ENCODE peak calls at places on chromosomes 4 and X, in six cellular contexts. D is H1, X is SK-N-SH, N is HepG2, P is K562, Y is HCT116. S is an unnamed sample.

GRCh38 chr4:20625460-20625859 is 74.8 kb upstream of the PACRGL start:
- DNase-seq in P (no peak), Y (no peak), N (no peak), X (no peak), D (no peak), S (no peak)

GRCh38 chrX:16978193-16978984 is 31.9 kb downstream of the REPS2 start:
- DNase-seq in X (no peak), N (no peak), P (no peak), D (no peak), Y (no peak), S (no peak)

GRCh38 chrX:74259879-74260491 is 44.0 kb upstream of the ZCCHC13 start:
- DNase-seq in X (no peak), N (no peak), Y (no peak), P (no peak), D (peak), S (no peak)

GRCh38 chrX:118240359-118240758 is 105.5 kb upstream of the WDR44 start:
- DNase-seq in P (no peak), X (no peak), D (no peak), N (no peak), Y (no peak), S (no peak)

GRCh38 chrX:136147320-136147901 is at the start of gene FHL1:
- DNase-seq in D (no peak), X (peak), N (no peak), Y (no peak), P (peak), S (no peak)

GRCh38 chr4:142824368-142824767 is 21.7 kb downstream of the INPP4B start:
- DNase-seq in X (no peak), D (no peak), N (no peak), P (no peak), Y (no peak), S (no peak)

GRCh38 chrX:14095702-14096101 is 66.0 kb upstream of the GEMIN8 start:
- DNase-seq in Y (peak), X (peak), P (peak), N (peak), D (peak), S (peak)

GRCh38 chrX:74498924-74499323 is 77.6 kb downstream of the SLC16A2 start:
- DNase-seq in X (no peak), P (no peak), D (no peak), Y (no peak), N (no peak), S (no peak)

GRCh38 chr4:54571293-54571723 is 86.4 kb upstream of the KIT start:
- DNase-seq in Y (no peak), D (no peak), X (no peak), P (peak), N (no peak), S (no peak)

GRCh38 chr4:38717604-38718003 is 53.6 kb downstream of the KLF3 start:
- DNase-seq in X (no peak), Y (no peak), D (no peak), P (no peak), N (no peak), S (no peak)

GRCh38 chrX:82813671-82814078 is 694.4 kb upstream of the POU3F4 start:
- DNase-seq in N (no peak), Y (peak), X (no peak), P (no peak), D (peak), S (no peak)

GRCh38 chrX:74422029-74422352 is 698 bp downstream of the SLC16A2 start:
- DNase-seq in P (no peak), X (peak), N (no peak), D (no peak), Y (no peak), S (no peak)

GRCh38 chr4:52618795-52619590 is 40.1 kb downstream of the USP46 start:
- DNase-seq in Y (no peak), P (no peak), D (no peak), X (no peak), N (no peak), S (no peak)

GRCh38 chr4:75142377-75142776 is 209.5 kb downstream of the PARM1 start:
- DNase-seq in Y (no peak), X (no peak), N (no peak), P (no peak), D (no peak), S (no peak)

GRCh38 chr4:139521764-139522373 is 34.1 kb downstream of the SETD7 start:
- DNase-seq in D (no peak), N (no peak), Y (no peak), X (no peak), P (no peak), S (no peak)

GRCh38 chr4:56187601-56188177 is 199.6 kb downstream of the AASDH start:
- DNase-seq in P (no peak), X (no peak), D (no peak), N (no peak), Y (no peak), S (no peak)

GRCh38 chr4:152684007-152684406 is 4.2 kb upstream of the TMEM154 start:
- DNase-seq in P (no peak), X (no peak), D (no peak), N (no peak), Y (no peak), S (no peak)
- TF ChIP-seq JUND in P (no peak), X (no peak), D (no peak), N (no peak), Y (no peak), S (no peak)

DNA sequence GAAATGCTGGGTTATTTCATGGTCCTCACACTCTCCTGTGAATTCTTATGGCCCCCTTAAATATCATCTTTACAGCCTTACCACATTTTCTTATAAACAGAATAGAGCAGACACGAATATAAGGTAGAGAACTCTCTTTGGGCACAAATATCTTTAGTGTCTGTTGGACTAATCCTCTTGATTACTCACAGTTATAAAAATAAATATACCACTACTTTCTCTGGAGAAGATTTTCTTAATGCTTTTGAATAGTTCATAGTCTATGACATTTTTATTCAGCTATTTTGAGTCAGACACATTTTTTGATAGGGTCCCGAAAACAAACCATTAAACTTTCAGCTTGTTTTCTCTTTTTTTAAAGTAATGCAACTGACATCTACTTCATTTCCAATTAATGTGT is 84.2 kb upstream of the H2AZ1 start:
- DNase-seq in P (no peak), N (no peak), X (no peak), D (no peak), Y (no peak), S (no peak)
- TF ChIP-seq JUND in P (no peak), N (no peak), X (no peak), D (no peak), Y (no peak), S (no peak)

DNA sequence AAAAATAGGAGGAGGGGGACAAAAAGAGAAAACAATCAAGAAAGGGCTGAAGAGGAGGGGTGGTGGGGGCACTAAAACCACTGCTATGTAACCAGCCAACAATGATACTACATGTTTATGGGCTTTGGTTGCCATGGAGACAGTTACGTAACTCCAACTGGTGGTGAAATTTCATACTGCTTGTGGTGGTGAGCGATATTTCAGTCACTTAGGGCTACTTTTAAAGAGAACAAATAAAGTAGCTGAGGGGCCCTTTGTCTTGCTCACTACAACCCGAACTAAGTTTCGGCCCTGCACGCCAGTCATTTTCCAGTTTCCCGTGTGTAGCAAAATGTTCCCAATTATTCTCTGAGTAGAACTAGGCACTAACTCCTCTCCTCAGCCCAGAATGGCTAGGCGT is 275.2 kb upstream of the EDA2R start:
- DNase-seq in P (no peak), Y (no peak), X (no peak), D (no peak), N (peak), S (peak)
- TF ChIP-seq JUND in P (no peak), Y (no peak), X (no peak), D (no peak), N (no peak), S (no peak)

DNA sequence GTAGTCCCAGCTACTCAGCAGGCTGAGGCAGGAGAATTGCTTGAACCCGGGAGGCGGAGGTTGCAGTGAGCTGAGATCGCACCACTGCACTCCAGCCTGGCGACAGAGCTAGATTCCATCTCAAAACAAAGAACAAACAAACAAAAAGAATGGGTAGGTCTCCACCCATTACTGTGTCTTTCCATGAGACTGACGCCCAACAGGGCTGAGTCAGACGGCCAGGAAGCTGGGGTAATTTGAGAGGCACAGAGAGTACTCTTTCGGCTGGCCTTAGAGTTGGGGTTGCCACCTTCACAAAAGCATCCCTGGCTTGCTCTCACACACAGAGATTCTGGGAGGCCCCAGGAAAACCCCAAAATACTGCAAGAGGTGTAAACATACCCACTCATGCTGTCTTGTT is 72.0 kb upstream of the DHRSX start:
- DNase-seq in N (peak), Y (peak), X (no peak), P (no peak), D (no peak), S (no peak)
- TF ChIP-seq JUND in N (no peak), Y (no peak), X (no peak), P (no peak), D (no peak), S (no peak)

DNA sequence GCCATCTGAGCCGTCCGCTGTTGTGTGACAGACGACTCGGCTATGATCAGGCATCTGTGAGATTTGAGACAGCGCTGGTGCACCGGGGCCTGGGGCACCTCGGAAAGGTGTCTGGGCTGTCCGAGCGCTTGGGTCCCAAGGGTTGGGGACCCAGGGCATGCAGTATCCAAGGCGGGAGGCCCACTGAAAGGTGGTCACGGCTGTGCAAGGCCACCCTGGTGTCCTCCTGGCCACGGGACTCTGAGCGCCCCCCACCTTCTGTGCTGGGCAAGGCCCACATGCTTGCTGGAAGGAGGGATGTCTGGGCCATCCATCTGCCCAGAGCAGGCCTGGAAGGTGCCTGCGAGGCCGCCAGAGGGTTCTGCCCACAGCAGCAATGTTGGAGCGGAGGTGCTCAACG is 19.9 kb downstream of the TACC3 start:
- DNase-seq in D (no peak), Y (no peak), P (no peak), N (no peak), X (no peak), S (no peak)
- TF ChIP-seq JUND in D (no peak), Y (no peak), P (no peak), N (no peak), X (no peak), S (no peak)

GRCh38 chr4:6566582-6567190 is 8.3 kb upstream of the MAN2B2 start:
- DNase-seq in X (no peak), Y (no peak), P (no peak), N (no peak), D (no peak), S (no peak)

GRCh38 chr4:6565691-6566431 is 9.1 kb upstream of the MAN2B2 start:
- DNase-seq in X (no peak), P (no peak), N (no peak), Y (no peak), D (no peak), S (no peak)

GRCh38 chr4:6568689-6569332 is 6.2 kb upstream of the MAN2B2 start:
- DNase-seq in Y (peak), P (peak), X (no peak), N (no peak), D (no peak), S (no peak)

GRCh38 chr4:6567218-6567617 is 7.8 kb upstream of the MAN2B2 start:
- DNase-seq in D (no peak), N (no peak), X (no peak), Y (no peak), P (no peak), S (no peak)

GRCh38 chr4:6568148-6568547 is 6.8 kb upstream of the MAN2B2 start:
- DNase-seq in P (no peak), N (no peak), X (no peak), D (no peak), Y (no peak), S (no peak)
- TF ChIP-seq JUND in P (no peak), N (no peak), X (no peak), D (no peak), Y (no peak), S (no peak)

GRCh38 chr4:65924843-65925242 is 254.6 kb upstream of the EPHA5 start:
- DNase-seq in X (no peak), N (no peak), Y (no peak), D (no peak), P (no peak), S (no peak)
- TF ChIP-seq JUND in X (no peak), N (no peak), Y (no peak), D (no peak), P (no peak), S (no peak)

GRCh38 chr4:80104927-80105326 is 31.9 kb upstream of the ANTXR2 start:
- DNase-seq in P (no peak), N (no peak), D (no peak), Y (no peak), X (no peak), S (no peak)
- TF ChIP-seq JUND in P (no peak), N (no peak), D (no peak), Y (no peak), X (no peak), S (no peak)

GRCh38 chr4:177175473-177175872 is 134.2 kb upstream of the NEIL3 start:
- DNase-seq in P (no peak), D (no peak), Y (no peak), X (no peak), N (no peak), S (no peak)

GRCh38 chr4:177182156-177182555 is 127.5 kb upstream of the NEIL3 start:
- DNase-seq in P (no peak), N (no peak), D (no peak), Y (no peak), X (no peak), S (no peak)

GRCh38 chr4:177182728-177183127 is 126.9 kb upstream of the NEIL3 start:
- DNase-seq in D (no peak), X (no peak), N (no peak), Y (no peak), P (no peak), S (no peak)

DNA sequence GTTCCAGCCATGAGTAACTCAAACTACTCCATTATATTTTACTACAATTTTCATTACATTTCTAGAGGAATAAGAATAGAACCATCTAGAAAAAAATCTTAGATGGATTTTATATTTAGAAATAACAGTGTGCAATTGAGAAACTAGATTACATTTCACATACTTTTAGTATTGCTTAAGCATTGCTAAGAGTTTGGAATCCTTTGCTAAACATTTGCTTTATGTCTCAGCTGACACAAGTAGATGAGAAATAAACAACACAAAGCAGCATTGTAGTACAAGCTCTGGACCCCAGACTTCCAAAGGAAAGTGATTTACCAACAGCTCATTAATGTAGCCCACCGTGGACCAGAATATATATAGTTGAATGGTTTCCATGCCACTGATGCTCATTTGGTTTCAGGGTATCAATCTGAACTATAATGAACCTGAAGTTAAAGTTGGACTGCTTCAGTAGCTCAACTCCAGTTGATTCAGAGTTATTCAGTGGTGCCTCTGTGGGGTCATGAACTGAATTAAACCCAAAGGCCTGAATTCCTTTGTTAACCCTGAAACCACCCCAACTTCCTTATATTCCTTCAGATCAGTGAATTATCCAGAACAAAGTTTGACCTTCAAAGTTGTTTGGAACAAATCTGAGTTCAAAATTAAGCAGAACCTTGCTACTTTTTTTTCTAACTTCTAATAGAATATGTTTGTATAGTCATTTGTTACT is 132.1 kb upstream of the NEIL3 start:
- DNase-seq in D (no peak), P (no peak), X (no peak), Y (no peak), N (no peak), S (no peak)
- TF ChIP-seq JUND in D (no peak), P (no peak), X (no peak), Y (no peak), N (no peak), S (no peak)

DNA sequence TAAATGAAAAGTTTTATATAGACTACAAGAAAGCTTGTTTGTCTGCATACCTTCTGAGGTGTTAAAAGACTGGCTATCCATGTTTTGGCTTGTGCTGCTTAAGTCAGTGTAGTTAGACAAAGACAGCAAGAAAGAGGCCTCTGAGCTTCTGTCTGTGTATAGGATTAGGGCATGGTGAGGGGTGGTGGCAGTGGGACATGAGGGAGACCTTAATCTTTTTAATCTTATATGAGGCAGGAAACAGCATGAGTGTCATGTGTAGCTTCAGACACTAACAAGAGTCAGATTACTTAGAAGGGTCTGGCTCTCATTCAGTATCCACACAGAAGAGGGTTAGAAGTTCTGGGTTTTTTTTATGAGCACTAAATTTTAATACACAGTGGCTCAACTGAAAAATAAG is 213.3 kb downstream of the GABRG1 start:
- DNase-seq in P (no peak), X (no peak), N (no peak), Y (no peak), D (no peak), S (no peak)
- TF ChIP-seq JUND in P (no peak), X (no peak), N (no peak), Y (no peak), D (no peak), S (no peak)